ENCODE peak calls at places on chromosomes 3 and 15, in four cellular contexts. I is tibial nerve, Y is A549, P is sigmoid colon. E is an unnamed sample.
A peak's percentile ranks its signal among the peaks of the same experiment; 100 is the strongest.

GRCh38 chr3:81245505-81245904 is 515.9 kb downstream of the GBE1 start:
- DNase-seq in I (no peak), Y (no peak), P (no peak), E (no peak)

GRCh38 chr3:100072328-100073048 is 41.8 kb downstream of the FILIP1L start:
- DNase-seq in I (no peak), Y (no peak), P (no peak), E (peak; percentile 29)

GRCh38 chr3:35486295-35486694 is 153.0 kb upstream of the ARPP21 start:
- DNase-seq in I (no peak), Y (no peak), P (no peak), E (no peak)

GRCh38 chr3:133504736-133505135 is 68.8 kb upstream of the CDV3 start:
- DNase-seq in I (no peak), Y (no peak), P (no peak), E (no peak)

GRCh38 chr15:50828610-50829206 is 63.2 kb upstream of the SPPL2A start:
- DNase-seq in I (peak; percentile 23), Y (peak; percentile 55), P (no peak), E (peak; percentile 88)

GRCh38 chr3:6099458-6100137 is 761.3 kb upstream of the GRM7 start:
- DNase-seq in I (no peak), Y (no peak), P (peak; percentile 61), E (no peak)

GRCh38 chr3:196144383-196145105 is 62.7 kb upstream of the TFRC start:
- DNase-seq in I (no peak), Y (no peak), P (no peak), E (peak; percentile 53)

GRCh38 chr3:119360736-119361462 is 66.7 kb downstream of the ARHGAP31 start:
- DNase-seq in I (no peak), Y (no peak), P (no peak), E (no peak)

GRCh38 chr3:160395297-160395696 is 3.7 kb downstream of the IFT80 start:
- DNase-seq in I (no peak), Y (no peak), P (no peak), E (peak; percentile 83)

GRCh38 chr15:100170280-100170654 is 171.5 kb downstream of the ADAMTS17 start:
- DNase-seq in I (no peak), Y (no peak), P (no peak), E (no peak)

GRCh38 chr15:60375255-60375809 is 22.5 kb downstream of the ANXA2 start:
- DNase-seq in I (no peak), Y (no peak), P (no peak), E (no peak)

GRCh38 chr3:46378426-46378942 is 7.7 kb downstream of the CCR5 start:
- DNase-seq in I (peak; percentile 67), Y (peak; percentile 45), P (peak; percentile 73), E (peak; percentile 41)

GRCh38 chr15:60373327-60373726 is 24.5 kb downstream of the ANXA2 start:
- DNase-seq in I (no peak), Y (no peak), P (no peak), E (no peak)

GRCh38 chr3:46670000-46670890 is 23.2 kb downstream of the ALS2CL start:
- DNase-seq in I (no peak), Y (no peak), P (no peak), E (no peak)

GRCh38 chr15:90471126-90471525 is 58.6 kb upstream of the CRTC3 start:
- DNase-seq in I (no peak), Y (no peak), P (no peak), E (no peak)

GRCh38 chr15:73600413-73601050 is 32.7 kb downstream of the NPTN start:
- DNase-seq in I (no peak), Y (no peak), P (no peak), E (no peak)

GRCh38 chr15:100725121-100726069 is 123.0 kb downstream of the ASB7 start:
- DNase-seq in I (peak; percentile 7), Y (no peak), P (no peak), E (peak; percentile 74)

GRCh38 chr15:40092416-40093223 is 16.1 kb downstream of the BMF start:
- DNase-seq in I (no peak), Y (no peak), P (peak; percentile 97), E (peak; percentile 90)

GRCh38 chr15:85789496-85789875 is 5.2 kb downstream of the KLHL25 start:
- DNase-seq in I (no peak), Y (no peak), P (no peak), E (no peak)

GRCh38 chr3:187368251-187368733 is at the start of gene RTP4:
- DNase-seq in I (peak; percentile 22), Y (no peak), P (no peak), E (peak; percentile 53)

GRCh38 chr3:181534881-181535280 is 176.8 kb upstream of the SOX2 start:
- DNase-seq in I (no peak), Y (no peak), P (no peak), E (no peak)

GRCh38 chr15:82538961-82539689 is 1.1 kb downstream of the RPS17 start:
- DNase-seq in I (no peak), Y (no peak), P (no peak), E (no peak)

GRCh38 chr3:108319428-108320053 is 23.2 kb downstream of the HHLA2 start:
- DNase-seq in I (no peak), Y (no peak), P (no peak), E (no peak)

GRCh38 chr15:96356494-96357455 is 26.3 kb downstream of the NR2F2 start:
- DNase-seq in I (peak; percentile 90), Y (peak; percentile 82), P (peak; percentile 89), E (peak; percentile 79)

GRCh38 chr15:61227269-61228024 is 1.7 kb downstream of the RORA start:
- DNase-seq in I (peak; percentile 6), Y (peak; percentile 26), P (peak; percentile 64), E (peak; percentile 88)

GRCh38 chr3:135249186-135249585 is 454.1 kb downstream of the EPHB1 start:
- DNase-seq in I (no peak), Y (no peak), P (no peak), E (no peak)

GRCh38 chr15:48993411-48993810 is 29.7 kb upstream of the SHC4 start:
- DNase-seq in I (no peak), Y (no peak), P (no peak), E (peak; percentile 54)

GRCh38 chr3:35383719-35384555 is 255.4 kb upstream of the ARPP21 start:
- DNase-seq in I (no peak), Y (peak; percentile 13), P (no peak), E (no peak)

GRCh38 chr3:62607287-62608029 is 234.1 kb upstream of the FEZF2 start:
- DNase-seq in I (peak; percentile 17), Y (no peak), P (no peak), E (peak; percentile 89)

GRCh38 chr3:23601020-23601822 is 204.5 kb upstream of the UBE2E1 start:
- DNase-seq in I (no peak), Y (no peak), P (no peak), E (no peak)

GRCh38 chr15:40291088-40291574 is 8.3 kb upstream of the ANKRD63 start:
- DNase-seq in I (no peak), Y (peak; percentile 31), P (peak; percentile 77), E (peak; percentile 85)

GRCh38 chr3:186075931-186076567 is 32.8 kb downstream of the ETV5 start:
- DNase-seq in I (no peak), Y (no peak), P (no peak), E (no peak)

GRCh38 chr15:52804526-52805081 is 14.5 kb upstream of the ONECUT1 start:
- DNase-seq in I (no peak), Y (no peak), P (no peak), E (no peak)

GRCh38 chr15:52808441-52808840 is 18.3 kb upstream of the ONECUT1 start:
- DNase-seq in I (no peak), Y (no peak), P (no peak), E (no peak)

GRCh38 chr15:52805351-52806283 is 15.5 kb upstream of the ONECUT1 start:
- DNase-seq in I (no peak), Y (no peak), P (no peak), E (no peak)

GRCh38 chr15:52803543-52804306 is 13.6 kb upstream of the ONECUT1 start:
- DNase-seq in I (no peak), Y (no peak), P (no peak), E (no peak)

DNA sequence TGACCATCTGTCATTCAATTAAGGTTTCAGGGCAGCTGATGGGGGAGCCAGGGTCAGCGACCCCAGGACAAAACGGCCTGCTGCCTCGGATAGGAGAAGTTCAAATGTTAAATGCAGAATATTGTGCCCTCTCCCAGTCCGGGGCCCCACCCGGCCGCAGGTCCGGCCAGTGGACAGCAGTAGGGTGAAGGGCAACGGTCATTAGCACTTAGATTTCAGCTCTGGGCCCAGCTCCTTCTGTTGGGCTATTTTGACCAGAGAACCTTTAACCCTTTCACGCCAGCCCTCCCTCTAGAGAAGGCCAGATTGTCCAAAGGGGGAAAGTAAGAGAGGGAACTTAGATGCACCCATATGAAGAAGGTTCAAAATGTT is 16.1 kb upstream of the ONECUT1 start:
- DNase-seq in I (no peak), Y (no peak), P (no peak), E (no peak)
- H3K4me3 ChIP-seq in I (no peak overlapping the region), Y (no peak overlapping the region), P (no peak overlapping the region), E (no peak overlapping the region)

DNA sequence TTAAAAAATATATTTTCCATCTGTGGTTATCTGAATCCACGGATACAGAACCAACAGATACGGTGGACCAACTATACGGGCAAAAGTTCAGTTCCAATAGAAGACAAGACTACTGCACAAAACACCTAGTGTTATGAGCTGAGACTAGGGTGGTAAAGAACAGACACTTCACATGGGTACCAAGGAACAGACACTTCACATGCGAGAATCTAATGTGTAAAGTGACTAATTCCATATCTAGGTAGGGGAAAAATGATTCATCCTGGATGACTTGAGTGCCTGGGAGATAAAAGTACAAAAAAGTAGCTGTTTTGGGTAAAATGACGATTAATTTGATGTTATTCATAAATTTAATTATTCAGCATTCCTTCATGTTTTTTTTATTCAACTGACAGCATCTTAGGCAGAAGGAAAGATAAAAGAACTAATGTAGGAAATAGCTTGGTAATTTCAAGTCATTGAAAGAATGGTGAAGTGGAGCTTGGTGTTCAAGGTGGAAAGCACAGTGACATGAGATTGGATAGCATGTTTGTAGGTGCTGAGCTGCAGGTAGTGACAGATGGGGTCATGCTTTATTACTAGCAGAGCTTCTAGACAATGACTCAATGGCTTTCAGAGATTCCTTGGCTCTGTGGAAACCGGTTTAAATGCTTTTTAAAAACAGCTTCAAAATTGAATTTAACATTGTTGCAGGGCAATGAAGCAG is 5.2 kb downstream of the CD200 start:
- DNase-seq in I (no peak), Y (no peak), P (no peak), E (no peak)
- H3K4me3 ChIP-seq in I (no peak overlapping the region), Y (no peak overlapping the region), P (no peak overlapping the region), E (no peak overlapping the region)

GRCh38 chr3:48426944-48427629 is 2.8 kb downstream of the PLXNB1 start:
- DNase-seq in I (no peak), Y (no peak), P (no peak), E (peak; percentile 33)
- H3K4me3 ChIP-seq in I (peak overlapping the region; percentile 74), Y (no peak overlapping the region), P (peak overlapping the region; percentile 87), E (peak overlapping the region; percentile 68)

GRCh38 chr15:78540955-78541743 is 905 bp downstream of the PSMA4 start:
- DNase-seq in I (no peak), Y (no peak), P (no peak), E (peak; percentile 23)

GRCh38 chr15:78538358-78538757 is 1.9 kb upstream of the PSMA4 start:
- DNase-seq in I (no peak), Y (no peak), P (no peak), E (no peak)

GRCh38 chr15:78540135-78540954 is at the start of gene PSMA4:
- DNase-seq in I (peak; percentile 92), Y (peak; percentile 97), P (peak; percentile 96), E (peak; percentile 93)

GRCh38 chr15:78542647-78543046 is 2.4 kb downstream of the PSMA4 start:
- DNase-seq in I (no peak), Y (no peak), P (no peak), E (no peak)

DNA sequence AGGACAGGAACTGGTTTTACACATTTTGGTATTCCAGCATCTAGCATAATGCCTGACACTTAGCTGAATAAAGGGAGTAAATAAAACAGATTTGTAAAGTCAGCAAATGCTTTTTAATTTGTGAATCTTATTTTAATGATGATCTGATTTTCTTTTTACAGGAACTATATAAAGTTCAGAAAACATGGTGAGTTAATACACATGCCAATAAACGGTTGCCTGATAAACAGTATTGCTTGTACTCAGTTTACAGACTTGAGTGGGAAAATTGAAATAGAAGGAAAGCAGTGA is 1.4 kb downstream of the PSMA4 start:
- DNase-seq in I (no peak), Y (no peak), P (no peak), E (no peak)
- H3K4me3 ChIP-seq in I (peak overlapping the region; percentile 74), Y (peak overlapping the region; percentile 72), P (peak overlapping the region; percentile 77), E (peak overlapping the region; percentile 82)

E was measured in foreskin fibroblast.